ENCODE peak calls at places on chromosomes 11 and 22, in ten cellular contexts. One of them, this sample, is unnamed.

GRCh38 chr22:17349172-17349571 is 20.1 kb upstream of the CECR2 start:
- DNase-seq in GM12865: no peak
- DNase-seq in GM12864: no peak
- DNase-seq in EL: no peak
- DNase-seq in cardiac fibroblast: no peak
- DNase-seq in DMS79 treated with DMSO at 0.1 percent for 48 hours: no peak
- DNase-seq in progenitor cell of endocrine pancreas: no peak
- DNase-seq in NCI-H1105 treated with DMSO at 0.1 percent for 48 hours: no peak
- DNase-seq in K562: no peak
- DNase-seq in type B pancreatic cell: no peak
- DNase-seq in this sample: no peak

GRCh38 chr11:111460752-111461305 is 51.4 kb downstream of the BTG4 start:
- DNase-seq in cardiac fibroblast: no peak
- DNase-seq in GM12864: no peak
- DNase-seq in EL: no peak
- DNase-seq in type B pancreatic cell: no peak
- DNase-seq in DMS79 treated with DMSO at 0.1 percent for 48 hours: no peak
- DNase-seq in progenitor cell of endocrine pancreas: no peak
- DNase-seq in K562: no peak
- DNase-seq in NCI-H1105 treated with DMSO at 0.1 percent for 48 hours: no peak
- DNase-seq in GM12865: no peak
- DNase-seq in this sample: no peak

GRCh38 chr11:45852712-45853101 is 5.4 kb downstream of the CRY2 start:
- DNase-seq in NCI-H1105 treated with DMSO at 0.1 percent for 48 hours: no peak
- DNase-seq in GM12865: peak
- DNase-seq in DMS79 treated with DMSO at 0.1 percent for 48 hours: no peak
- DNase-seq in GM12864: no peak
- DNase-seq in K562: peak
- DNase-seq in progenitor cell of endocrine pancreas: no peak
- DNase-seq in EL: no peak
- DNase-seq in type B pancreatic cell: no peak
- DNase-seq in cardiac fibroblast: peak
- DNase-seq in this sample: no peak

GRCh38 chr11:2541881-2542361 is 97.1 kb downstream of the KCNQ1 start:
- DNase-seq in progenitor cell of endocrine pancreas: no peak
- DNase-seq in K562: no peak
- DNase-seq in DMS79 treated with DMSO at 0.1 percent for 48 hours: no peak
- DNase-seq in EL: no peak
- DNase-seq in type B pancreatic cell: no peak
- DNase-seq in GM12865: no peak
- DNase-seq in GM12864: no peak
- DNase-seq in cardiac fibroblast: no peak
- DNase-seq in NCI-H1105 treated with DMSO at 0.1 percent for 48 hours: no peak
- DNase-seq in this sample: no peak

GRCh38 chr11:103948331-103948730 is 88.1 kb upstream of the DDI1 start:
- DNase-seq in GM12865: no peak
- DNase-seq in GM12864: no peak
- DNase-seq in type B pancreatic cell: no peak
- DNase-seq in progenitor cell of endocrine pancreas: no peak
- DNase-seq in NCI-H1105 treated with DMSO at 0.1 percent for 48 hours: no peak
- DNase-seq in EL: no peak
- DNase-seq in K562: no peak
- DNase-seq in cardiac fibroblast: no peak
- DNase-seq in DMS79 treated with DMSO at 0.1 percent for 48 hours: no peak
- DNase-seq in this sample: no peak

GRCh38 chr11:67313125-67313890 is 10.0 kb downstream of the SSH3 start:
- DNase-seq in progenitor cell of endocrine pancreas: no peak
- DNase-seq in EL: no peak
- DNase-seq in K562: no peak
- DNase-seq in cardiac fibroblast: no peak
- DNase-seq in DMS79 treated with DMSO at 0.1 percent for 48 hours: no peak
- DNase-seq in NCI-H1105 treated with DMSO at 0.1 percent for 48 hours: no peak
- DNase-seq in GM12864: no peak
- DNase-seq in type B pancreatic cell: no peak
- DNase-seq in GM12865: no peak
- DNase-seq in this sample: no peak

GRCh38 chr11:130390071-130390758 is 38.2 kb downstream of the ADAMTS8 start:
- DNase-seq in NCI-H1105 treated with DMSO at 0.1 percent for 48 hours: peak
- DNase-seq in GM12864: no peak
- DNase-seq in K562: peak
- DNase-seq in progenitor cell of endocrine pancreas: no peak
- DNase-seq in GM12865: no peak
- DNase-seq in DMS79 treated with DMSO at 0.1 percent for 48 hours: peak
- DNase-seq in cardiac fibroblast: peak
- DNase-seq in EL: peak
- DNase-seq in type B pancreatic cell: no peak
- DNase-seq in this sample: peak

GRCh38 chr11:119516060-119516459 is 93.1 kb upstream of the THY1 start:
- DNase-seq in GM12865: no peak
- DNase-seq in type B pancreatic cell: no peak
- DNase-seq in K562: no peak
- DNase-seq in NCI-H1105 treated with DMSO at 0.1 percent for 48 hours: peak
- DNase-seq in progenitor cell of endocrine pancreas: no peak
- DNase-seq in GM12864: no peak
- DNase-seq in cardiac fibroblast: no peak
- DNase-seq in EL: no peak
- DNase-seq in DMS79 treated with DMSO at 0.1 percent for 48 hours: peak
- DNase-seq in this sample: no peak

GRCh38 chr11:35179466-35180135 is 40.6 kb downstream of the CD44 start:
- DNase-seq in EL: peak
- DNase-seq in DMS79 treated with DMSO at 0.1 percent for 48 hours: no peak
- DNase-seq in K562: no peak
- DNase-seq in progenitor cell of endocrine pancreas: no peak
- DNase-seq in GM12865: no peak
- DNase-seq in type B pancreatic cell: no peak
- DNase-seq in cardiac fibroblast: no peak
- DNase-seq in NCI-H1105 treated with DMSO at 0.1 percent for 48 hours: no peak
- DNase-seq in GM12864: no peak
- DNase-seq in this sample: no peak

GRCh38 chr11:64720640-64721358 is 2.2 kb downstream of the NRXN2 start:
- DNase-seq in type B pancreatic cell: no peak
- DNase-seq in cardiac fibroblast: no peak
- DNase-seq in progenitor cell of endocrine pancreas: no peak
- DNase-seq in EL: no peak
- DNase-seq in K562: no peak
- DNase-seq in GM12865: no peak
- DNase-seq in DMS79 treated with DMSO at 0.1 percent for 48 hours: no peak
- DNase-seq in GM12864: no peak
- DNase-seq in NCI-H1105 treated with DMSO at 0.1 percent for 48 hours: no peak
- DNase-seq in this sample: no peak

GRCh38 chr11:104033134-104033533 is 3.3 kb upstream of the DDI1 start:
- DNase-seq in EL: peak
- DNase-seq in GM12864: no peak
- DNase-seq in cardiac fibroblast: peak
- DNase-seq in progenitor cell of endocrine pancreas: no peak
- DNase-seq in DMS79 treated with DMSO at 0.1 percent for 48 hours: no peak
- DNase-seq in K562: no peak
- DNase-seq in GM12865: no peak
- DNase-seq in NCI-H1105 treated with DMSO at 0.1 percent for 48 hours: no peak
- DNase-seq in type B pancreatic cell: no peak
- DNase-seq in this sample: no peak

GRCh38 chr11:19508166-19508565 is 204.5 kb upstream of the NAV2 start:
- DNase-seq in type B pancreatic cell: no peak
- DNase-seq in EL: peak
- DNase-seq in cardiac fibroblast: peak
- DNase-seq in GM12865: no peak
- DNase-seq in GM12864: no peak
- DNase-seq in NCI-H1105 treated with DMSO at 0.1 percent for 48 hours: no peak
- DNase-seq in progenitor cell of endocrine pancreas: no peak
- DNase-seq in DMS79 treated with DMSO at 0.1 percent for 48 hours: no peak
- DNase-seq in K562: peak
- DNase-seq in this sample: no peak

GRCh38 chr11:134470238-134470637 is 58.2 kb upstream of the B3GAT1 start:
- DNase-seq in K562: no peak
- DNase-seq in progenitor cell of endocrine pancreas: no peak
- DNase-seq in cardiac fibroblast: no peak
- DNase-seq in EL: no peak
- DNase-seq in DMS79 treated with DMSO at 0.1 percent for 48 hours: no peak
- DNase-seq in GM12865: no peak
- DNase-seq in type B pancreatic cell: no peak
- DNase-seq in GM12864: no peak
- DNase-seq in NCI-H1105 treated with DMSO at 0.1 percent for 48 hours: no peak
- DNase-seq in this sample: no peak

GRCh38 chr11:12376259-12376971 is 956 bp upstream of the PARVA start:
- DNase-seq in DMS79 treated with DMSO at 0.1 percent for 48 hours: no peak
- DNase-seq in progenitor cell of endocrine pancreas: no peak
- DNase-seq in type B pancreatic cell: no peak
- DNase-seq in cardiac fibroblast: peak
- DNase-seq in NCI-H1105 treated with DMSO at 0.1 percent for 48 hours: no peak
- DNase-seq in GM12864: no peak
- DNase-seq in GM12865: no peak
- DNase-seq in EL: peak
- DNase-seq in K562: no peak
- DNase-seq in this sample: no peak

GRCh38 chr11:65653229-65654225 is 9.2 kb downstream of the RELA start:
- DNase-seq in progenitor cell of endocrine pancreas: no peak
- DNase-seq in K562: no peak
- DNase-seq in GM12864: no peak
- DNase-seq in EL: no peak
- DNase-seq in NCI-H1105 treated with DMSO at 0.1 percent for 48 hours: peak
- DNase-seq in DMS79 treated with DMSO at 0.1 percent for 48 hours: peak
- DNase-seq in cardiac fibroblast: peak
- DNase-seq in type B pancreatic cell: no peak
- DNase-seq in GM12865: no peak
- DNase-seq in this sample: no peak

This sample was measured in HEK293T.